ENCODE peak calls at places on chromosomes 3 and 15, in nine cellular contexts. One of them, this sample, is unnamed.
A peak's percentile ranks its signal among the peaks of the same experiment; 100 is the strongest.

GRCh38 chr3:46539443-46540005 is 26.6 kb downstream of the LRRC2 start:
- DNase-seq in RCC 7860: no peak
- DNase-seq in cardiac fibroblast: no peak
- DNase-seq in naive B cell: no peak
- DNase-seq in AG08396: no peak
- DNase-seq in Ammon's horn: no peak
- DNase-seq in stimulated activated CD4-positive, alpha-beta T cell treated with anti-CD3 and anti-CD28 coated beads, Interleukin-4, amount 100 ng/mL, for 4 hours: no peak
- DNase-seq in stimulated activated naive CD4-positive, alpha-beta T cell: no peak
- DNase-seq in islet precursor cell: no peak
- DNase-seq in this sample: peak; percentile 3

GRCh38 chr15:95208988-95209387 is 977.6 kb downstream of the MCTP2 start:
- DNase-seq in AG08396: no peak
- DNase-seq in islet precursor cell: no peak
- DNase-seq in stimulated activated naive CD4-positive, alpha-beta T cell: no peak
- DNase-seq in naive B cell: no peak
- DNase-seq in stimulated activated CD4-positive, alpha-beta T cell treated with anti-CD3 and anti-CD28 coated beads, Interleukin-4, amount 100 ng/mL, for 4 hours: no peak
- DNase-seq in cardiac fibroblast: peak; percentile 37
- DNase-seq in Ammon's horn: no peak
- DNase-seq in RCC 7860: no peak
- DNase-seq in this sample: no peak

GRCh38 chr15:64024172-64025050 is 21.9 kb downstream of the DAPK2 start:
- DNase-seq in Ammon's horn: no peak
- DNase-seq in naive B cell: no peak
- DNase-seq in cardiac fibroblast: peak; percentile 18
- DNase-seq in stimulated activated CD4-positive, alpha-beta T cell treated with anti-CD3 and anti-CD28 coated beads, Interleukin-4, amount 100 ng/mL, for 4 hours: no peak
- DNase-seq in islet precursor cell: no peak
- DNase-seq in AG08396: no peak
- DNase-seq in RCC 7860: no peak
- DNase-seq in stimulated activated naive CD4-positive, alpha-beta T cell: no peak
- DNase-seq in this sample: no peak

GRCh38 chr15:100671858-100672543 is 69.6 kb downstream of the ASB7 start:
- DNase-seq in AG08396: peak; percentile 72
- DNase-seq in stimulated activated CD4-positive, alpha-beta T cell treated with anti-CD3 and anti-CD28 coated beads, Interleukin-4, amount 100 ng/mL, for 4 hours: no peak
- DNase-seq in cardiac fibroblast: peak; percentile 55
- DNase-seq in Ammon's horn: peak; percentile 11
- DNase-seq in islet precursor cell: peak; percentile 61
- DNase-seq in RCC 7860: peak; percentile 36
- DNase-seq in stimulated activated naive CD4-positive, alpha-beta T cell: no peak
- DNase-seq in naive B cell: no peak
- DNase-seq in this sample: peak; percentile 69

GRCh38 chr3:75396316-75396802 is 267.8 kb upstream of the FRG2C start:
- DNase-seq in stimulated activated CD4-positive, alpha-beta T cell treated with anti-CD3 and anti-CD28 coated beads, Interleukin-4, amount 100 ng/mL, for 4 hours: no peak
- DNase-seq in AG08396: peak; percentile 27
- DNase-seq in RCC 7860: no peak
- DNase-seq in stimulated activated naive CD4-positive, alpha-beta T cell: no peak
- DNase-seq in Ammon's horn: no peak
- DNase-seq in islet precursor cell: no peak
- DNase-seq in naive B cell: no peak
- DNase-seq in cardiac fibroblast: no peak
- DNase-seq in this sample: no peak

GRCh38 chr15:41241251-41241964 is 10.3 kb downstream of the CHP1 start:
- DNase-seq in Ammon's horn: peak; percentile 31
- DNase-seq in naive B cell: no peak
- DNase-seq in stimulated activated CD4-positive, alpha-beta T cell treated with anti-CD3 and anti-CD28 coated beads, Interleukin-4, amount 100 ng/mL, for 4 hours: no peak
- DNase-seq in islet precursor cell: no peak
- DNase-seq in RCC 7860: no peak
- DNase-seq in cardiac fibroblast: no peak
- DNase-seq in stimulated activated naive CD4-positive, alpha-beta T cell: no peak
- DNase-seq in AG08396: no peak
- DNase-seq in this sample: no peak

GRCh38 chr3:175885196-175885766 is 1026.1 kb downstream of the NAALADL2 start:
- DNase-seq in cardiac fibroblast: no peak
- DNase-seq in AG08396: no peak
- DNase-seq in RCC 7860: no peak
- DNase-seq in islet precursor cell: no peak
- DNase-seq in stimulated activated naive CD4-positive, alpha-beta T cell: no peak
- DNase-seq in naive B cell: no peak
- DNase-seq in stimulated activated CD4-positive, alpha-beta T cell treated with anti-CD3 and anti-CD28 coated beads, Interleukin-4, amount 100 ng/mL, for 4 hours: no peak
- DNase-seq in Ammon's horn: no peak
- DNase-seq in this sample: no peak

GRCh38 chr3:191997093-191997492 is 536.1 kb downstream of the PYDC2 start:
- DNase-seq in islet precursor cell: no peak
- DNase-seq in Ammon's horn: no peak
- DNase-seq in naive B cell: no peak
- DNase-seq in cardiac fibroblast: no peak
- DNase-seq in stimulated activated naive CD4-positive, alpha-beta T cell: no peak
- DNase-seq in AG08396: no peak
- DNase-seq in stimulated activated CD4-positive, alpha-beta T cell treated with anti-CD3 and anti-CD28 coated beads, Interleukin-4, amount 100 ng/mL, for 4 hours: no peak
- DNase-seq in RCC 7860: no peak
- DNase-seq in this sample: no peak